ENCODE peak calls at places on chromosomes 3 and 15, in six cellular contexts. R is B cell, Q is T-helper 17 cell, S is NAMALWA, P is EL, W is GM23338. X is an unnamed sample.

GRCh38 chr15:65620833-65621232 is 905 bp upstream of the SLC24A1 start:
- DNase-seq in R (no peak), S (no peak), P (no peak), Q (no peak), W (no peak), X (no peak)

GRCh38 chr3:171788546-171789351 is 21.5 kb downstream of the PLD1 start:
- DNase-seq in P (peak; percentile 86), Q (no peak), S (peak; percentile 52), W (no peak), R (no peak), X (no peak)

GRCh38 chr3:49801160-49801559 is 1.5 kb upstream of the CDHR4 start:
- DNase-seq in W (no peak), R (no peak), S (no peak), Q (no peak), P (no peak), X (no peak)

GRCh38 chr3:155870945-155871745 is 695 bp downstream of the GMPS start:
- DNase-seq in P (peak; percentile 64), W (peak; percentile 60), Q (peak; percentile 32), R (peak; percentile 43), S (peak; percentile 46), X (peak; percentile 59)

GRCh38 chr3:148756306-148756705 is 58.6 kb downstream of the AGTR1 start:
- DNase-seq in P (no peak), R (no peak), Q (no peak), W (no peak), S (no peak), X (no peak)

GRCh38 chr3:179227349-179227748 is 23.6 kb downstream of the KCNMB3 start:
- DNase-seq in Q (no peak), W (peak; percentile 27), R (no peak), P (peak; percentile 28), S (no peak), X (no peak)

GRCh38 chr3:138479355-138479964 is 45.0 kb downstream of the ESYT3 start:
- DNase-seq in Q (no peak), W (peak; percentile 84), P (peak; percentile 45), S (peak; percentile 80), R (no peak), X (peak; percentile 60)

GRCh38 chr3:100972293-100972692 is 20.9 kb downstream of the ABI3BP start:
- DNase-seq in Q (no peak), R (no peak), W (no peak), P (no peak), S (no peak), X (no peak)

GRCh38 chr15:85750319-85750806 is 44.4 kb downstream of the KLHL25 start:
- DNase-seq in P (no peak), Q (no peak), S (no peak), W (peak; percentile 28), R (no peak), X (no peak)

GRCh38 chr3:166205158-166205557 is 367.9 kb upstream of the BCHE start:
- DNase-seq in P (no peak), R (no peak), S (no peak), W (no peak), Q (no peak), X (no peak)

GRCh38 chr3:23671901-23672589 is 133.7 kb upstream of the UBE2E1 start:
- DNase-seq in R (no peak), P (no peak), S (no peak), Q (no peak), W (peak; percentile 53), X (no peak)

GRCh38 chr3:190180268-190180667 is 59.6 kb upstream of the P3H2 start:
- DNase-seq in S (no peak), W (no peak), Q (no peak), P (peak; percentile 59), R (no peak), X (no peak)

GRCh38 chr3:133884547-133885240 is 11.0 kb downstream of the RAB6B start:
- DNase-seq in R (no peak), S (no peak), Q (no peak), P (no peak), W (no peak), X (no peak)